ENCODE peak calls at places on chromosomes 16 and 17, in four cellular contexts. R is NT2/D1, Q is Panc1, V is ascending aorta. L is an unnamed sample.

GRCh38 chr16:22375117-22375962 is 921 bp upstream of the CDR2 start:
- DNase-seq in R (no peak), Q (no peak), V (no peak), L (peak; percentile 23)

GRCh38 chr16:69223882-69224281 is 36.9 kb downstream of the SNTB2 start:
- DNase-seq in R (no peak), Q (no peak), V (no peak), L (no peak)

GRCh38 chr16:11109551-11109950 is 146.5 kb downstream of the SOCS1 start:
- DNase-seq in R (no peak), Q (no peak), V (peak; percentile 39), L (no peak)

GRCh38 chr16:26189496-26190005 is 497.8 kb downstream of the HS3ST4 start:
- DNase-seq in R (no peak), Q (no peak), V (no peak), L (no peak)

GRCh38 chr17:48589060-48589830 is 796 bp downstream of the HOXB3 start:
- DNase-seq in R (no peak), Q (no peak), V (no peak), L (no peak)

GRCh38 chr17:15918661-15919259 is 26.2 kb upstream of the ADORA2B start:
- DNase-seq in R (no peak), Q (no peak), V (no peak), L (no peak)

GRCh38 chr17:61574542-61575351 is 16.3 kb downstream of the NACA2 start:
- DNase-seq in R (no peak), Q (no peak), V (no peak), L (peak; percentile 65)

GRCh38 chr16:66853261-66854139 is 9.3 kb downstream of the CA7 start:
- DNase-seq in R (no peak), Q (no peak), V (no peak), L (no peak)

GRCh38 chr17:75430159-75430748 is 24.8 kb upstream of the GRB2 start:
- DNase-seq in R (peak; percentile 57), Q (no peak), V (no peak), L (no peak)

GRCh38 chr16:87834668-87835473 is 34.4 kb downstream of the SLC7A5 start:
- DNase-seq in R (no peak), Q (no peak), V (no peak), L (no peak)

GRCh38 chr16:59259074-59259963 is 525.2 kb upstream of the GOT2 start:
- DNase-seq in R (no peak), Q (no peak), V (no peak), L (no peak)

DNA sequence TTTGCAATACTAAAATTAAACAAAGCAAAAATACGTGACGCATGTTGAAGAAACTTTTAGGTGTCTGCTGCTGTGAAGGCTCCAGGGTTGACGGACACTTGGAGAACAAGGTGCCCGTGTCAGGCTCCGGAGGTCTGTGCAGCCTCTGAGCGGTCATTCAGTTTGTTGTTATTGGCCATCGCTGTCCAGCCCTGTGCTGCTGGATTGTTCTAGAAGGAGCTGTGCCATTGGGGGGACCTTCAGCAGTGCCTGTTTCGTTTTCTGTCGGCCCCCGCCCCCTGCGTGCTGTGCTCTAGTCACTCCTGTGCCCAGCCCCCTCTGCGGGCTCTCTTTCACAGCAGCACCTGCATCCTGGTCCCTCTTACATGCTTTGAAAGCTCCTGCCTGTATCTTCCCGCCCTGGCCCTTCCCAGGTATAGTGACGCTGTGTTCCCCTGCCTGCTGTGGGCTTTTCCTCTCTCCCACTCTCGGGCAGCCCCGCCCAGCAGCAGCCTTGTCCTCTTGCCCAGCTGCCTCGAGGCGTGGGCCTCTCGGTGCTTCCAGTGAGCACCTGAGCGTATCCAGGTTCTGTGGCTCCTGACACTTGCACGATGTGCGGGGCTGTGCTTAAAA is 50.7 kb downstream of the RNF213 start:
- DNase-seq in R (no peak), Q (no peak), V (no peak), L (no peak)
- H3K4me1 ChIP-seq in R (no peaks in the 10 kb centered on the region), Q (no peaks in the 10 kb centered on the region), V (no peaks in the 10 kb centered on the region), L (no peaks in the 10 kb centered on the region)

DNA sequence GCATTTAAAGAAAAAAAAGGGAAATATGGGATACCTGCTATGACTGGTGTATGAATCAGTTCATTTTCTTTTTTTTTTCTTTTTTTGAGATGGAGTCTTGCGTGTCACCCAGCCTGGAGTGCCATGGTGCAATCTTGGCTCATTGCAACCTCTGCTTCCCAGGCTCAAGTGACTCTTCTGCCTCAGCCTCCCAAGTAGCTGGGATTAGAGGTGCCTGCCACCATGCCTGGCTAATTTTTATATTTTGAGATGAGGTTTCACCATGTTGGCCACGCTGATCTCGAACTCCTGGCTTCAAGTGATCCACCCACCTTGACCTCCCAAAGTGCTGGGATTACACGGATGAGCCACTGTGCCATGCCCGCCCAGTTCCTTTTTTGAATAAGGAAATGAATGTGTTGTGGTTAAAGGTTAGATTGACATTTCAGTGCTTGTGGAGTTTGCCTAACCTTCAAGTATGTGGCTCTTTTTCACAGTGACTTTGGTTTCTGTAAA is 7.7 kb downstream of the HAPSTR1 start:
- DNase-seq in R (no peak), Q (no peak), V (no peak), L (no peak)
- H3K4me1 ChIP-seq in R (peaks cover 2% of the 10 kb centered on the region), Q (peaks cover 54% of the 10 kb centered on the region), V (peaks cover 84% of the 10 kb centered on the region), L (peaks cover 56% of the 10 kb centered on the region)

DNA sequence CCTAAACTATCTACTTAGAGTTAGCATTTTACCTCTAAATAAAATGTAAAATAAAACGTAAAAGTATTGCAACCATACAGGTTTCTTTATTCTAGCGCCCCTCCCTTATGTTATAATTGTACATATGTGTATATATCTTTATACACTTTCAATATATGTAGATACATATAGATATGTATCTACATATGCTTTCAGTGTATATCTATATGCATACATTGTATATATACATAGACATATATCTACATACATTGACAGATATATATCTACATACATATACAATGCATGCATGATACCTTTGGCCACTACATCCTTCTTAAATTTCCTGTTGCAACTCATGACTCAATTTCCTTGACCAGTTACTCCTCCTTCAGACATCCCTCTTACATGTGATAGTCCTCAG is 16.7 kb downstream of the BPTF start:
- DNase-seq in R (no peak), Q (no peak), V (no peak), L (no peak)
- H3K4me1 ChIP-seq in R (peaks cover 2% of the 10 kb centered on the region), Q (no peaks in the 10 kb centered on the region), V (peaks cover 4% of the 10 kb centered on the region), L (peaks cover 35% of the 10 kb centered on the region)

GRCh38 chr17:46026815-46027125 is 27.7 kb downstream of the STH start:
- DNase-seq in R (no peak), Q (no peak), V (no peak), L (no peak)
- H3K4me1 ChIP-seq in R (peaks cover 16% of the 10 kb centered on the region), Q (no peaks in the 10 kb centered on the region), V (no peaks in the 10 kb centered on the region), L (peaks cover 10% of the 10 kb centered on the region)

DNA sequence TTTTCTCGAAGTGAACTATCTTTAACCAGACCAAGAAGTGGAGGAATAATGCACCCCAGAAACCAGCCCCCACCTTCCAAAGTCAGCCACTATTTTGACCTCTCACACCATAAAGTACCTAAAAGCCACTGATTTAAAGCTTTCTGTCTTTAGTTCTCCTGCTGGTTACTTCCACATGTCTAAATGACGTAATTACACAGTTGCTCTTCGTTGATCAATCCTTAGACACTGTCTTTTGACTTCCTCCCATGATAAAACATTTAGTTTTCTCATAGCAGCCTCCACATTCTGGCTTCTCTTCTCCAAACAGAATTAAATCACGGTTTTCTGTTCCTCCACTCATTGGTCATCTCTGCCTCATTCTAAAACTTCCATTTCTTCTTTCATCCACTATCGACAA is 294.4 kb upstream of the N4BP1 start:
- DNase-seq in R (no peak), Q (no peak), V (no peak), L (no peak)
- H3K4me1 ChIP-seq in R (no peaks in the 10 kb centered on the region), Q (no peaks in the 10 kb centered on the region), V (no peaks in the 10 kb centered on the region), L (peaks cover 18% of the 10 kb centered on the region)

GRCh38 chr17:78882546-78883089 is 20.4 kb downstream of the CEP295NL start:
- DNase-seq in R (no peak), Q (no peak), V (no peak), L (no peak)

GRCh38 chr17:78884876-78885667 is 17.9 kb downstream of the CEP295NL start:
- DNase-seq in R (no peak), Q (no peak), V (no peak), L (no peak)

GRCh38 chr17:78884148-78884870 is 18.7 kb downstream of the CEP295NL start:
- DNase-seq in R (no peak), Q (no peak), V (no peak), L (no peak)

GRCh38 chr17:78883533-78884131 is 19.4 kb downstream of the CEP295NL start:
- DNase-seq in R (peak; percentile 54), Q (peak; percentile 25), V (peak; percentile 75), L (no peak)

GRCh38 chr17:78883090-78883532 is 19.9 kb downstream of the CEP295NL start:
- DNase-seq in R (no peak), Q (peak; percentile 22), V (peak; percentile 77), L (no peak)
- H3K4me1 ChIP-seq in R (peaks cover 39% of the 10 kb centered on the region), Q (peaks cover 20% of the 10 kb centered on the region), V (peaks cover 58% of the 10 kb centered on the region), L (no peaks in the 10 kb centered on the region)

GRCh38 chr17:9032583-9032982 is 11.3 kb downstream of the NTN1 start:
- DNase-seq in R (no peak), Q (no peak), V (no peak), L (no peak)
- H3K4me1 ChIP-seq in R (peaks cover 4% of the 10 kb centered on the region), Q (peaks cover 3% of the 10 kb centered on the region), V (peaks cover 6% of the 10 kb centered on the region), L (no peaks in the 10 kb centered on the region)

L was measured in OCI-LY7.